ENCODE peak calls at places on chromosomes 7 and 10, in five cellular contexts. One of them, this sample, is unnamed.
A peak's percentile ranks its signal among the peaks of the same experiment; 100 is the strongest.

GRCh38 chr7:71616217-71616616 is 484.3 kb downstream of the GALNT17 start:
- DNase-seq in H1: no peak
- DNase-seq in CD4-positive, CD25-positive, alpha-beta regulatory T cell: no peak
- DNase-seq in tibial nerve: no peak
- DNase-seq in sigmoid colon: no peak
- DNase-seq in this sample: no peak

GRCh38 chr7:29091121-29091601 is 55.2 kb downstream of the CPVL start:
- DNase-seq in sigmoid colon: no peak
- DNase-seq in tibial nerve: no peak
- DNase-seq in CD4-positive, CD25-positive, alpha-beta regulatory T cell: no peak
- DNase-seq in H1: no peak
- DNase-seq in this sample: no peak

GRCh38 chr10:79562135-79562756 is 2.0 kb upstream of the SFTPA2 start:
- DNase-seq in sigmoid colon: no peak
- DNase-seq in H1: peak; percentile 84
- DNase-seq in tibial nerve: peak; percentile 40
- DNase-seq in CD4-positive, CD25-positive, alpha-beta regulatory T cell: peak; percentile 61
- DNase-seq in this sample: peak; percentile 43

GRCh38 chr10:96387151-96387550 is 28.3 kb upstream of the OPALIN start:
- DNase-seq in sigmoid colon: no peak
- DNase-seq in H1: no peak
- DNase-seq in CD4-positive, CD25-positive, alpha-beta regulatory T cell: no peak
- DNase-seq in tibial nerve: no peak
- DNase-seq in this sample: no peak

GRCh38 chr7:33261585-33261984 is 132.2 kb downstream of the BBS9 start:
- DNase-seq in tibial nerve: no peak
- DNase-seq in sigmoid colon: no peak
- DNase-seq in H1: no peak
- DNase-seq in CD4-positive, CD25-positive, alpha-beta regulatory T cell: no peak
- DNase-seq in this sample: no peak

GRCh38 chr7:154353385-154353784 is 301.2 kb downstream of the DPP6 start:
- DNase-seq in H1: no peak
- DNase-seq in CD4-positive, CD25-positive, alpha-beta regulatory T cell: no peak
- DNase-seq in sigmoid colon: no peak
- DNase-seq in tibial nerve: no peak
- DNase-seq in this sample: no peak

GRCh38 chr10:339038-339391 is 203.8 kb downstream of the ZMYND11 start:
- DNase-seq in CD4-positive, CD25-positive, alpha-beta regulatory T cell: no peak
- DNase-seq in sigmoid colon: no peak
- DNase-seq in H1: no peak
- DNase-seq in tibial nerve: no peak
- DNase-seq in this sample: no peak

GRCh38 chr10:30359373-30360206 is 10.5 kb upstream of the MTPAP start:
- DNase-seq in H1: peak; percentile 92
- DNase-seq in CD4-positive, CD25-positive, alpha-beta regulatory T cell: peak; percentile 18
- DNase-seq in sigmoid colon: peak; percentile 70
- DNase-seq in tibial nerve: peak; percentile 35
- DNase-seq in this sample: peak; percentile 47

GRCh38 chr10:92897916-92898315 is 49.6 kb downstream of the EXOC6 start:
- DNase-seq in sigmoid colon: no peak
- DNase-seq in H1: no peak
- DNase-seq in tibial nerve: no peak
- DNase-seq in CD4-positive, CD25-positive, alpha-beta regulatory T cell: no peak
- DNase-seq in this sample: no peak

GRCh38 chr10:124646483-124647352 is 97.5 kb downstream of the FAM53B start:
- DNase-seq in tibial nerve: peak; percentile 86
- DNase-seq in CD4-positive, CD25-positive, alpha-beta regulatory T cell: no peak
- DNase-seq in H1: no peak
- DNase-seq in sigmoid colon: peak; percentile 89
- DNase-seq in this sample: no peak

GRCh38 chr10:101122270-101123084 is 8.6 kb upstream of the TLX1 start:
- DNase-seq in H1: no peak
- DNase-seq in tibial nerve: no peak
- DNase-seq in sigmoid colon: no peak
- DNase-seq in CD4-positive, CD25-positive, alpha-beta regulatory T cell: no peak
- DNase-seq in this sample: no peak

GRCh38 chr10:34061846-34062245 is 727.4 kb upstream of the NRP1 start:
- DNase-seq in H1: no peak
- DNase-seq in tibial nerve: no peak
- DNase-seq in sigmoid colon: no peak
- DNase-seq in CD4-positive, CD25-positive, alpha-beta regulatory T cell: no peak
- DNase-seq in this sample: no peak

GRCh38 chr7:157412021-157412443 is 75.2 kb downstream of the DNAJB6 start:
- DNase-seq in tibial nerve: no peak
- DNase-seq in sigmoid colon: no peak
- DNase-seq in H1: no peak
- DNase-seq in CD4-positive, CD25-positive, alpha-beta regulatory T cell: peak; percentile 29
- DNase-seq in this sample: no peak

GRCh38 chr10:95374597-95375209 is 83.9 kb upstream of the PDLIM1 start:
- DNase-seq in CD4-positive, CD25-positive, alpha-beta regulatory T cell: peak; percentile 15
- DNase-seq in tibial nerve: peak; percentile 68
- DNase-seq in H1: peak; percentile 85
- DNase-seq in sigmoid colon: peak; percentile 90
- DNase-seq in this sample: no peak

GRCh38 chr10:36802523-36803153 is 322.8 kb upstream of the ANKRD30A start:
- DNase-seq in CD4-positive, CD25-positive, alpha-beta regulatory T cell: no peak
- DNase-seq in H1: no peak
- DNase-seq in tibial nerve: no peak
- DNase-seq in sigmoid colon: peak; percentile 73
- DNase-seq in this sample: no peak

GRCh38 chr7:26658080-26658697 is 206.2 kb downstream of the SKAP2 start:
- DNase-seq in tibial nerve: no peak
- DNase-seq in sigmoid colon: no peak
- DNase-seq in CD4-positive, CD25-positive, alpha-beta regulatory T cell: no peak
- DNase-seq in H1: no peak
- DNase-seq in this sample: no peak

GRCh38 chr10:121949473-121949872 is 21.6 kb upstream of the ATE1 start:
- DNase-seq in CD4-positive, CD25-positive, alpha-beta regulatory T cell: no peak
- DNase-seq in H1: no peak
- DNase-seq in tibial nerve: no peak
- DNase-seq in sigmoid colon: no peak
- DNase-seq in this sample: no peak

GRCh38 chr7:20474244-20474643 is 141.2 kb upstream of the ABCB5 start:
- DNase-seq in tibial nerve: no peak
- DNase-seq in CD4-positive, CD25-positive, alpha-beta regulatory T cell: no peak
- DNase-seq in sigmoid colon: no peak
- DNase-seq in H1: no peak
- DNase-seq in this sample: no peak

GRCh38 chr7:94133460-94133859 is 129.3 kb upstream of the BET1 start:
- DNase-seq in tibial nerve: no peak
- DNase-seq in H1: no peak
- DNase-seq in CD4-positive, CD25-positive, alpha-beta regulatory T cell: no peak
- DNase-seq in sigmoid colon: no peak
- DNase-seq in this sample: no peak

GRCh38 chr7:149455175-149455950 is 5.5 kb downstream of the ZNF777 start:
- DNase-seq in tibial nerve: no peak
- DNase-seq in CD4-positive, CD25-positive, alpha-beta regulatory T cell: no peak
- DNase-seq in sigmoid colon: no peak
- DNase-seq in H1: peak; percentile 20
- DNase-seq in this sample: no peak

GRCh38 chr7:149454750-149455149 is 6.1 kb downstream of the ZNF777 start:
- DNase-seq in sigmoid colon: no peak
- DNase-seq in tibial nerve: no peak
- DNase-seq in CD4-positive, CD25-positive, alpha-beta regulatory T cell: no peak
- DNase-seq in H1: peak; percentile 8
- DNase-seq in this sample: no peak

GRCh38 chr7:149456770-149457421 is 4.0 kb downstream of the ZNF777 start:
- DNase-seq in H1: peak; percentile 10
- DNase-seq in CD4-positive, CD25-positive, alpha-beta regulatory T cell: no peak
- DNase-seq in sigmoid colon: no peak
- DNase-seq in tibial nerve: no peak
- DNase-seq in this sample: no peak

GRCh38 chr7:149450821-149451220 is 10.0 kb downstream of the ZNF777 start:
- DNase-seq in sigmoid colon: no peak
- DNase-seq in H1: no peak
- DNase-seq in tibial nerve: no peak
- DNase-seq in CD4-positive, CD25-positive, alpha-beta regulatory T cell: no peak
- DNase-seq in this sample: no peak

DNA sequence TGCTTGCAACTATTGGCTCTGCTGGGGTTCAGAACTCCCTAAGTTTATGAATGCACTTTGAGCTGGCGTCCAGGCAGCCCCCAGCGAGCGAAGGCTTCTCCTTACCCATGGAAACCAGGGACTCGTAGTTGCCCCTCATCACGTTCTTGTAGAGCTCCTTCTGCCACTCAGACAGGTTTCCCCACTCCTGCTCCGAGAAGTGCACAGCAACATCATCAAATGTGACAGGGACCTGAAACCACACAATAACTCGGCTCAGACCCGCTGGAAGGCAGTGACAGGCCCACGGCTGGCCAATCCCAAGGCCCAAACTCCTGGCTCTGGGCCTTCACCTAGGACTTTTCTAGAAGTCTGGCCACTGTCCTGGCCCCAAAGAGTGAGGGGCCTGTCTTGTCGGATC is 6.9 kb downstream of the ZNF777 start:
- DNase-seq in tibial nerve: no peak
- DNase-seq in CD4-positive, CD25-positive, alpha-beta regulatory T cell: no peak
- DNase-seq in H1: no peak
- DNase-seq in sigmoid colon: no peak
- DNase-seq in this sample: no peak
- H3K36me3 ChIP-seq in tibial nerve: peaks cover 75% of the 10 kb centered on the region
- H3K36me3 ChIP-seq in CD4-positive, CD25-positive, alpha-beta regulatory T cell: peaks cover 61% of the 10 kb centered on the region
- H3K36me3 ChIP-seq in H1: peaks cover 27% of the 10 kb centered on the region
- H3K36me3 ChIP-seq in sigmoid colon: peaks cover 14% of the 10 kb centered on the region
- H3K36me3 ChIP-seq in this sample: peaks cover 45% of the 10 kb centered on the region

DNA sequence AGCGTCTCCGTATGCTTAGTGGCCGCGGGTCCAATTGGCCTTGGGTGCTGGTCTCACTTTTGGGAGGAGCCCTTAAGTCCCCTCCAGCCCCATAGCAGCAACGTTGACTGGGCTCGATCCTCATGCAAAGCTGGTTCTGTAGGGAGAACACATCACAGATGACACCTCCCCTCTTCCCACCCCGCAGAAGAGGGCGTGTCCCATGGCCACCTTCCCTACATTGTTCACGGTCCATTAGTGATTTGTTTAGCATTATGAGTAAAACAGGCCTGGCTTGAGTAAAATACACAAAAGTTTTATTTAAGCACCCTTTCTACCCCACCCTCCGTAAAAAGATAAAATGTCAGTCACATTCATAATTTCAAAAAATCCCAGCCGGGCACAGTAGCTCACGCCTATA is 89.1 kb upstream of the SH2B2 start:
- DNase-seq in tibial nerve: no peak
- DNase-seq in CD4-positive, CD25-positive, alpha-beta regulatory T cell: no peak
- DNase-seq in sigmoid colon: no peak
- DNase-seq in H1: no peak
- DNase-seq in this sample: no peak
- H3K36me3 ChIP-seq in tibial nerve: peaks cover 98% of the 10 kb centered on the region
- H3K36me3 ChIP-seq in CD4-positive, CD25-positive, alpha-beta regulatory T cell: peaks cover 43% of the 10 kb centered on the region
- H3K36me3 ChIP-seq in sigmoid colon: peaks cover 31% of the 10 kb centered on the region
- H3K36me3 ChIP-seq in H1: peaks cover 46% of the 10 kb centered on the region
- H3K36me3 ChIP-seq in this sample: peaks cover 6% of the 10 kb centered on the region

DNA sequence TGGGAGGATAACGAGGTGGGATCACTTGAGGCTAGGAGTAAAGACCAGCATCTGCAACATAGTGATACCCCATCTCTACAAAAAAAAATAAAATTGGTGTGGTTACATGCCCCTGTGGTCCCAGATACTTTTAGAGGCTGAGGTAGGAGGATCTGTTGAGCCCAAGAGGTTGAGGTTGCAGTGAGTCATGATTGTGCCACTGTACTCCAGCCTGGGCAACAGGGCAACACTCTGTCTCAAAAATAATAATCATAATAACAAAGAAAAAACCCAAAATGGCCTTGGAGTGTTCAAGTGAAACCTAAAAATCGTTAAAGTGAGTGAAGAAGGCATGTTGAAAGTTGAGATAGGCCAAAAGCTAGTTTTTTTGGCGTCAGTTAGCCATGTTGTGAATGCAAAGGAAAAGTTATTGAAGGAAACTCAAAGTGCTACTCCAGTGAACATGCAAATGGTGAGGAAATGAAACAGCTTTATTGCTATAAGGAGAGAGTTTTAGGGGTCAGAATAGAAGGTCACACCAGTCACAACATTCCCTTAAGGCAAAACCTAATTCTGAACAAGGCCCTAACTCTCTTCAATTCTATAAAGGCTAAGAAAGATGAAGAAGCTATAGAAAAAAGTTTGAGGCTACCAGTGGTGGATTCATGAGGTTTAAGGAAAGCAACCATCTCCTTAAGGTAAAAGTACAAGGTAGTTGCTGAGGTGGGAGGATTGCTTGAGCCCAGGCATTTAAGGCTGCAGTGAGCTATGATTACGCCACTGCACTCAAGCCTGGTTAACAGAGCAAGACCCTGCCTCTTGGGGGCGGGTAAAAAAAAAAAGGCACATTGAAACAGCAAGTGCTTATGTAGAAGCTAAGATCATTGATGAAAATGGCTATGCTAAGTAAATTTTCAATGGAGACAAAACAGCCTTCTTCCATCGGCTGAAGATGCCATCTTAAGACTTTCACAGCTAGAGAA is 45.4 kb upstream of the STOX1 start:
- DNase-seq in H1: peak; percentile 33
- DNase-seq in CD4-positive, CD25-positive, alpha-beta regulatory T cell: no peak
- DNase-seq in tibial nerve: no peak
- DNase-seq in sigmoid colon: no peak
- DNase-seq in this sample: no peak
- H3K36me3 ChIP-seq in H1: peaks cover 74% of the 10 kb centered on the region
- H3K36me3 ChIP-seq in CD4-positive, CD25-positive, alpha-beta regulatory T cell: peaks cover 58% of the 10 kb centered on the region
- H3K36me3 ChIP-seq in tibial nerve: peaks cover 99% of the 10 kb centered on the region
- H3K36me3 ChIP-seq in sigmoid colon: peaks cover 13% of the 10 kb centered on the region
- H3K36me3 ChIP-seq in this sample: peaks cover 41% of the 10 kb centered on the region

DNA sequence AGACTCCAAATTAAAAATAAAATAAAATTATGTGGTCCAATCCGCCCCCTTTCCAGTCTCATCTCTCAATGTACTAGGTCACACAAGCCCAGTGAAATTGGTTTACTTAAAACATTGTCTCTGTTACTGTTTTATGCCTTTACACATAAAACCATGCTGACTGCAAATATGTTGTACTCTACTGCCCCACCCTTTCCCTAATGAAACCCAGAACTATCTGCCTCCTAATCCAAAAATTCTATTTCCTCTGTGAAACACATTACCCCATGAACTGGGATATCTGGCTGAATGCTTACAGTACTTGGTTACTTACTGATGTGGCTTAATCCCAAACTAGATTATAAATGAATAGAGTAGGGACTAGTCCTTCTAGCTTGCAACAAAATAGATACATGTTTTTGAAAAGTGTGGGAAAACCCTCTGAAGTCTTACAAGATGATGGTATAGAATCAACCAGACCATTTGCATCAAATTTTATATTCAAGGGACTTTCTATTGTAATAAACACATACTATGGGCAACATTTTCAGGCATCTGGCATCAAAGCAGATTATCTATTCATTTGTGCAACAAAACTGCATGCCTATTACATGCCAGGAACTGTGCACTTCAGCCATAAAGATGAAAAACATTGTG is 10.0 kb upstream of the KMT2E start:
- DNase-seq in H1: no peak
- DNase-seq in sigmoid colon: no peak
- DNase-seq in CD4-positive, CD25-positive, alpha-beta regulatory T cell: no peak
- DNase-seq in tibial nerve: no peak
- DNase-seq in this sample: no peak
- H3K36me3 ChIP-seq in H1: peaks cover 14% of the 10 kb centered on the region
- H3K36me3 ChIP-seq in sigmoid colon: no peaks in the 10 kb centered on the region
- H3K36me3 ChIP-seq in CD4-positive, CD25-positive, alpha-beta regulatory T cell: peaks cover 20% of the 10 kb centered on the region
- H3K36me3 ChIP-seq in tibial nerve: no peaks in the 10 kb centered on the region
- H3K36me3 ChIP-seq in this sample: no peaks in the 10 kb centered on the region